ENCODE peak calls at places on chromosomes 12 and 14, in ten cellular contexts. F is iPS DF 6.9, N is IMR-90, H is ascending aorta, X is hepatocyte, J is suprapubic skin, D is left ventricle myocardium inferior, K is astrocyte, S is thoracic aorta, B is brain microvascular endothelial cell. I is an unnamed sample.

GRCh38 chr14:103105580-103106168 is 11.1 kb downstream of the EXOC3L4 start:
- DNase-seq in J (no peak), B (no peak), X (no peak), K (no peak), H (no peak), F (no peak), S (no peak), N (no peak), D (no peak), I (no peak)

GRCh38 chr12:119319638-119320037 is 14.9 kb upstream of the CCDC60 start:
- DNase-seq in S (no peak), H (no peak), N (no peak), F (no peak), K (no peak), X (peak), D (no peak), J (no peak), B (no peak), I (no peak)

GRCh38 chr14:59126714-59127436 is 61.6 kb upstream of the DAAM1 start:
- DNase-seq in S (no peak), N (peak), J (no peak), D (no peak), B (peak), H (no peak), F (peak), X (peak), K (peak), I (no peak)

GRCh38 chr14:20412422-20412821 is 879 bp downstream of the TEP1 start:
- DNase-seq in K (no peak), S (no peak), B (no peak), H (no peak), F (no peak), J (no peak), N (no peak), X (no peak), D (no peak), I (no peak)

GRCh38 chr12:12267801-12268200 is 957 bp upstream of the LRP6 start:
- DNase-seq in K (no peak), B (no peak), S (no peak), H (no peak), F (no peak), X (no peak), D (no peak), J (no peak), N (no peak), I (no peak)

GRCh38 chr12:67633708-67634107 is 14.8 kb upstream of the DYRK2 start:
- DNase-seq in N (no peak), J (no peak), X (no peak), S (no peak), F (no peak), D (peak), K (no peak), B (no peak), H (no peak), I (no peak)

GRCh38 chr12:43884683-43885410 is 49.0 kb downstream of the TMEM117 start:
- DNase-seq in X (no peak), F (no peak), N (no peak), B (no peak), H (no peak), K (no peak), D (no peak), J (no peak), S (no peak), I (peak)

GRCh38 chr14:69990319-69990718 is 111.1 kb downstream of the SMOC1 start:
- DNase-seq in X (no peak), H (no peak), S (no peak), F (no peak), K (no peak), B (no peak), D (no peak), N (no peak), J (no peak), I (no peak)

GRCh38 chr14:23640524-23641141 is 4.5 kb downstream of the DHRS2 start:
- DNase-seq in X (peak), N (peak), B (peak), S (no peak), D (peak), J (no peak), H (no peak), K (no peak), F (no peak), I (no peak)

GRCh38 chr14:38262844-38263243 is 7.0 kb upstream of the CLEC14A start:
- DNase-seq in J (no peak), N (no peak), H (no peak), K (no peak), X (no peak), D (no peak), B (no peak), F (no peak), S (no peak), I (no peak)

GRCh38 chr14:101595887-101596721 is 34.8 kb downstream of the DIO3 start:
- DNase-seq in X (no peak), B (no peak), H (no peak), D (peak), F (no peak), K (no peak), S (no peak), J (no peak), N (no peak), I (no peak)

GRCh38 chr12:24133385-24133784 is 183.9 kb upstream of the SOX5 start:
- DNase-seq in S (no peak), H (no peak), F (peak), K (no peak), B (no peak), D (no peak), N (no peak), J (no peak), X (no peak), I (no peak)

GRCh38 chr14:75341639-75342038 is 63.0 kb downstream of the FOS start:
- DNase-seq in S (no peak), K (no peak), J (no peak), B (no peak), H (no peak), F (no peak), D (no peak), X (no peak), N (no peak), I (no peak)

GRCh38 chr14:88129306-88130056 is 124.5 kb downstream of the GPR65 start:
- DNase-seq in D (no peak), J (no peak), F (no peak), K (peak), S (peak), H (no peak), B (peak), N (peak), X (peak), I (no peak)

GRCh38 chr12:110577717-110578521 is 5.2 kb downstream of the PPTC7 start:
- DNase-seq in J (no peak), D (no peak), S (no peak), N (peak), F (no peak), K (peak), X (peak), H (no peak), B (peak), I (peak)

GRCh38 chr12:108310489-108310888 is 28.6 kb downstream of the CMKLR1 start:
- DNase-seq in S (no peak), X (peak), B (no peak), H (no peak), J (no peak), D (no peak), F (no peak), K (peak), N (no peak), I (no peak)

GRCh38 chr12:80272516-80272915 is 171.5 kb upstream of the PTPRQ start:
- DNase-seq in D (no peak), F (no peak), N (no peak), X (no peak), J (no peak), K (peak), H (no peak), B (no peak), S (no peak), I (no peak)

GRCh38 chr12:99498756-99499155 is 148.8 kb upstream of the GARIN6 start:
- DNase-seq in F (peak), N (peak), X (no peak), H (no peak), S (no peak), K (peak), B (peak), J (no peak), D (no peak), I (peak)

GRCh38 chr12:13024151-13024946 is 19.8 kb upstream of the FAM234B start:
- DNase-seq in D (no peak), N (peak), B (peak), H (peak), S (no peak), J (no peak), K (no peak), F (no peak), X (peak), I (no peak)

GRCh38 chr14:56963381-56963780 is 153.1 kb upstream of the OTX2 start:
- DNase-seq in B (no peak), F (no peak), X (no peak), N (no peak), K (no peak), J (no peak), D (no peak), H (no peak), S (no peak), I (no peak)

GRCh38 chr14:79253576-79253975 is 957.7 kb downstream of the DIO2 start:
- DNase-seq in J (no peak), N (no peak), K (no peak), B (no peak), D (no peak), X (no peak), S (no peak), F (no peak), H (no peak), I (no peak)

GRCh38 chr14:36424478-36425102 is 95.4 kb downstream of the NKX2-1 start:
- DNase-seq in X (no peak), N (no peak), F (no peak), D (no peak), B (no peak), S (no peak), J (no peak), K (no peak), H (no peak), I (no peak)

GRCh38 chr12:26233620-26234019 is 38.2 kb downstream of the SSPN start:
- DNase-seq in N (peak), H (no peak), K (peak), S (no peak), J (no peak), X (no peak), D (no peak), F (no peak), B (no peak), I (no peak)
- H3K27ac ChIP-seq in N (no peak), H (no peak), K (no peak), S (no peak), J (no peak), X (no peak), D (no peak), F (no peak), B (no peak), I (no peak)

DNA sequence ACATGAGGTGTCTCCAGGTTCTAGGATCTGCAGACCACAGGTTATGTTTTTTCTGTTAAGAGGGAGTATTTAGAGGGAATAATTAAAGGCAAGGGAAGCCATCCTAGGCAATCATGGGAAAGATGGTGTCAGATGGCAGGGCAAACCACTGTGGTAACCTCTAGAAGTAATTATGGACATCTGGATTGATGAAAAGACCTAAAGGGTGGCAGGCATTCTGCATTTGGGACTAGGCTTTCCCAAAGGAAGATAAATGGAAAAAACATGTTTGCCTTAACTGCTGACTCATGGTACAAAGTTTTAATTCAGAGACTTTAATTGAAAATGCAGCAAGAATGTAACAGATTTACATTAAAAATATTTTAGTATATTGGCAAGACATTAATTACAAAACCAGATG is 88.2 kb downstream of the TMEM30B start:
- DNase-seq in D (no peak), H (no peak), B (no peak), N (peak), J (no peak), K (peak), X (no peak), F (no peak), S (no peak), I (no peak)
- H3K27ac ChIP-seq in D (no peak), H (no peak), B (no peak), N (peak), J (no peak), K (no peak), X (no peak), F (no peak), S (no peak), I (no peak)

DNA sequence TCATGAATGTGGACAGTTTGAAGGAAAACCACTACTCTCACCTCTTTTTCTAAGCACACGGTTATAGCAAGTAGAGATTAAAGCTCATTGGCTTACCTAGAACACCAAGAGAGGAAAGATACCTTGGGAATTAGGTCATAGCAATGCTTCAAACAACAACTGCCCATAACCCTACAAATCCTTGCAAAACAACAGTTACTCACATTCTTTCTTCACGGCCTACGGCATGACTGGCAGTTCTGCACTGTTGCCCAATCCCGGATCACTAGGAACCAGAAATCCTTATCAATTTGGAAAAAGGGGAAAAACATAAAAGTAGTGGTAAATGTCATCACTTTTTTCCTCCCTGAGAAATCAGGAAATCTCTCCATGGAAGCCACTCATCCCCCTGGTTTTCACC is 9.6 kb upstream of the ISM2 start:
- DNase-seq in F (no peak), X (no peak), B (peak), S (no peak), K (peak), J (no peak), N (peak), D (no peak), H (no peak), I (peak)
- H3K27ac ChIP-seq in F (no peak), X (peak), B (peak), S (no peak), K (peak), J (no peak), N (no peak), D (no peak), H (no peak), I (peak)

GRCh38 chr14:55302367-55302766 is 31.1 kb downstream of the FBXO34 start:
- DNase-seq in S (no peak), H (no peak), D (no peak), J (no peak), F (no peak), B (no peak), N (no peak), X (no peak), K (no peak), I (no peak)

GRCh38 chr14:55302770-55303472 is 31.7 kb downstream of the FBXO34 start:
- DNase-seq in D (no peak), S (no peak), X (no peak), F (no peak), B (no peak), H (no peak), N (no peak), K (no peak), J (no peak), I (no peak)

GRCh38 chr14:55303646-55304277 is 32.5 kb downstream of the FBXO34 start:
- DNase-seq in F (no peak), D (no peak), J (no peak), X (no peak), N (peak), S (no peak), B (no peak), H (no peak), K (no peak), I (no peak)

GRCh38 chr14:55298423-55298822 is 27.2 kb downstream of the FBXO34 start:
- DNase-seq in J (no peak), N (no peak), H (no peak), D (no peak), S (no peak), X (no peak), K (no peak), B (no peak), F (no peak), I (no peak)

DNA sequence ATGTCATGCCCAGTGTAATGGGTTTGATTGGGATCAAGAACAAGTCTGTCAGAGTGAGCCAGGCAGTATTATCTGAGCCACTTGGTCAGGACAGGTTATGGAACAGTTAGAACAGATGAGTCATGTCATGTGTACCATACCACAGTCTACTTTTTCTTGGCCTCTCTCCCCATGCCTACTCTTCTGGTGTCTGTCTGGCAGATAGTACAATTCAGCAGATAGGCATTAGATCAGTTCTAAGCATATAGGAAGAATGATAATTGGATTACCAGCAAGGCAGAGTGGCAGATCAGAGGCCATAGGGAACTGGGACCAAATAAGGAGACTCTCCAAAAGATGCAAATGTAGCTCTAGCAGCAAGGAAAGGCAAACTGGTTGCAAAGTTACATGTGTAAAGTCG is 30.5 kb downstream of the FBXO34 start:
- DNase-seq in S (no peak), H (no peak), K (peak), J (no peak), F (no peak), D (no peak), B (peak), X (peak), N (peak), I (peak)
- H3K27ac ChIP-seq in S (peak), H (no peak), K (no peak), J (no peak), F (no peak), D (peak), B (no peak), X (peak), N (no peak), I (peak)

DNA sequence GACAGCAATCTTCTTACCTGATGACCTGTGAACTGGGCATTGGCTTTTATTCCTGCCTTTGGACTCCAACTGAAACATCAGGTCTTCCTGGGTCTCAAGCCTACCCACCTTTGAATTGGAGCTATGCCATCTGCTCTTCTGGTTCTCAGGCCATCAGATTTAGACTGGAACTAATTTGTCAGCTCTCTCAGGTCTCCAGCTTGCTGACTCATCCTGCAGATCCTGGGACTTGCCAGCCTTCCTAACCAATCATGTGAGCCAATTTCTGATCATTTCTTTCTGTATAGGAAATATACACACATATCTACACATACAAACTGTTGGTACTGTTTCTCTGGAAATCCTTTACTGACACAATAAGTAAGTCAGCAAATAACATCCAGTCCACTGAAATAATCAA is 65.3 kb upstream of the TSPAN8 start:
- DNase-seq in D (no peak), N (no peak), H (no peak), F (no peak), S (no peak), B (no peak), X (no peak), K (no peak), J (no peak), I (no peak)
- H3K27ac ChIP-seq in D (no peak), N (no peak), H (no peak), F (no peak), S (no peak), B (no peak), X (no peak), K (no peak), J (no peak), I (no peak)

DNA sequence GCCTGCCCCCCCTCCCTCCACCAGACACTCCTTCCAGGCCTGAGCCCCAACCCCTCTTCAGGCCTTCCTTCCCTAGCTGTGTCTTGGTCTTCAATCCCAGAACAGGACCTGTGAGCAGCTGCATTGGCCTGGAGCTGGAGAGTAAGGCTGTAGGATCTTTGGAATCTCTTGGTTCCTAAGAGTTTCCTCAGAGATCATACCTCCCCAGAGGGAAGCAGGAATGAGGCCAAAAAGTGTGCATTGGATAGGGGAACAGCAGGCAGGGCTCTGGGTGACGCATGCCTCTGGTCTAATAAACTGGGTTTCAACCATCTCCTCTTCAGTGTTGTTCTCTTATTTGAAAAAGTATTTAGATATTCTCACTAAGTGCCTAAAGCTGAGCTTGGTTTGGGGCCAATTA is 1.8 kb upstream of the SMARCD1 start:
- DNase-seq in X (no peak), N (no peak), J (no peak), K (no peak), D (no peak), S (no peak), B (no peak), H (no peak), F (no peak), I (no peak)
- H3K27ac ChIP-seq in X (peak), N (no peak), J (no peak), K (no peak), D (no peak), S (no peak), B (no peak), H (peak), F (no peak), I (no peak)

GRCh38 chr12:46660276-46660675 is 165.5 kb downstream of the SLC38A4 start:
- DNase-seq in D (no peak), K (no peak), S (no peak), H (no peak), F (no peak), X (no peak), N (peak), B (no peak), J (no peak), I (no peak)

GRCh38 chr12:46660719-46661118 is 165.1 kb downstream of the SLC38A4 start:
- DNase-seq in F (no peak), D (no peak), B (no peak), J (no peak), S (no peak), N (peak), X (no peak), H (no peak), K (no peak), I (no peak)

GRCh38 chr12:46659032-46659703 is 166.6 kb downstream of the SLC38A4 start:
- DNase-seq in H (no peak), N (peak), K (no peak), B (peak), J (no peak), S (no peak), F (no peak), X (no peak), D (no peak), I (no peak)

GRCh38 chr12:46659844-46660243 is 166.0 kb downstream of the SLC38A4 start:
- DNase-seq in B (peak), K (no peak), S (no peak), N (no peak), D (no peak), X (no peak), J (no peak), F (no peak), H (no peak), I (no peak)

DNA sequence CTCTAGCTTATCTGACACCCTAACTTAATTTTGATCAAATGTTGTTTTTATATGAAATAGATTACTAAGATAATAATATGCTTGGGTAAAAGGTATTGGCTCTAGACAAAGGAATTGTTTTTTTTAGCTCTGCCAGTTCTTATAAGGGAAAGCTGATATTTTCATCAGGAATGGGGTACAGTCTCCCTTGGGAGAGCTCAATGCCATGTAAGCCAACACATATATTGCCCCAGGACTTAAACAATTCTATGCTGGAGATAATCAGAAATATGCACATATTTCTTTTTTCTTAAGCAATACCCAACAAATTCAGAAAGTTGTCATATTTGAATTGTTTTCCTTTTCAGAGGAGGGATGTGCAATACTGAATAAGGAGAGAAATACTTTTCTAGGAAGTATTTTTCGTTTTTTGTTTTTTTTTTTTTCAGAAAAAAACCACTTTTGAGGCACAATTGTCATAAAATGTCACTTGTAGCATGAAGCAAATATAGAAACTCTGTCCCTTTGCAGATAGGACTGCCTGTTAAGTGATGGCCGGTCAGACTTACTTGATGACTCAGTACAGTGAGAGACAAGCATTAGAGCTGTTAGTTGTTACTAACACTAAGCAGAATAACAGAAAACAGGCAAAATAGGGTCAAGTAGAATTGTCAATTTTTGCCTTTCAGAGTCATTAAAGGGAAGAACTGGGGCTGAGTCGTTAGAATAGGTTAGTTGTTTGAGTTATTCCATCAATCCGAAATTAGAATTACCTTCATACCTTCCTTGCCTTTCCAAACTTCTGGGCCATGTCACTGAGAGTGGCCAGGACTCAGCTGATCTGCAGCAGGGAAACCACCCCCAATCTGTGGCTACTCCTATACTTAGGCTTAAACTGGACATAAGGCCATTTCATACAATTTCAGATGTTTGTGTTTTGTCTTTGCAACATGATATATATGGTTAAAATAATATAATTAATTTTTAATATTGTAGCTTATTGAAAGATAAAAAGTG is 168.1 kb downstream of the SLC38A4 start:
- DNase-seq in D (no peak), F (no peak), N (peak), S (no peak), J (no peak), X (no peak), B (peak), H (no peak), K (peak), I (no peak)
- H3K27ac ChIP-seq in D (peak), F (no peak), N (peak), S (peak), J (peak), X (no peak), B (peak), H (peak), K (no peak), I (no peak)

I was measured in epithelial cell of prostate.